ENCODE peak calls at places on chromosomes 4 and X, in nine cellular contexts. C is IMR-90, K is AG10803, B is BE2C, X is NB4, A is colonic mucosa, N is stomach, M is GM20000, J is Calu3. U is an unnamed sample.

GRCh38 chrX:45472968-45473367 is 272.3 kb upstream of the DIPK2B start:
- DNase-seq in X (no peak), B (no peak), A (no peak), N (no peak), M (no peak), K (peak), J (no peak), C (peak), U (no peak)

GRCh38 chr4:109548655-109549054 is 11.4 kb upstream of the MCUB start:
- DNase-seq in X (peak), A (no peak), M (no peak), K (peak), B (no peak), C (peak), N (no peak), J (no peak), U (no peak)

GRCh38 chrX:22135171-22135711 is 103.1 kb downstream of the PHEX start:
- DNase-seq in B (peak), N (no peak), A (no peak), C (peak), X (no peak), M (no peak), J (no peak), K (peak), U (no peak)

GRCh38 chr4:187993827-187994226 is 1.7 kb upstream of the ZFP42 start:
- DNase-seq in K (no peak), J (no peak), B (no peak), N (no peak), A (no peak), X (peak), M (no peak), C (peak), U (no peak)

GRCh38 chr4:119872344-119873031 is 194.2 kb downstream of the MAD2L1 start:
- DNase-seq in A (no peak), X (no peak), C (no peak), K (no peak), N (no peak), B (no peak), M (no peak), J (peak), U (no peak)

GRCh38 chr4:1242506-1243450 is 6.2 kb downstream of the CTBP1 start:
- DNase-seq in X (no peak), B (peak), N (no peak), M (peak), A (no peak), C (no peak), K (no peak), J (no peak), U (no peak)

GRCh38 chr4:163087805-163088204 is 78.9 kb downstream of the NAF1 start:
- DNase-seq in A (no peak), N (no peak), C (no peak), J (no peak), M (no peak), K (no peak), X (no peak), B (no peak), U (no peak)

GRCh38 chrX:47662144-47662657 is 3.2 kb upstream of the UXT start:
- DNase-seq in N (no peak), X (peak), J (no peak), C (peak), K (peak), A (no peak), M (no peak), B (no peak), U (no peak)

GRCh38 chr4:1008840-1009646 is 2.4 kb upstream of the FGFRL1 start:
- DNase-seq in X (peak), M (no peak), C (no peak), N (peak), J (no peak), B (no peak), K (no peak), A (peak), U (peak)

GRCh38 chrX:85517994-85518718 is 138.7 kb upstream of the POF1B start:
- DNase-seq in B (no peak), N (no peak), X (no peak), M (no peak), C (no peak), K (no peak), J (no peak), A (peak), U (no peak)

GRCh38 chrX:47170861-47171692 is 22.6 kb upstream of the UBA1 start:
- DNase-seq in N (peak), K (no peak), A (no peak), X (no peak), B (no peak), J (no peak), M (no peak), C (no peak), U (no peak)

GRCh38 chrX:147838465-147839131 is 73.1 kb upstream of the FMR1 start:
- DNase-seq in C (no peak), A (no peak), N (no peak), K (no peak), B (no peak), M (no peak), J (no peak), X (peak), U (no peak)

GRCh38 chr4:108512615-108513505 is 107.5 kb upstream of the RPL34 start:
- DNase-seq in X (peak), N (no peak), A (peak), C (peak), J (peak), M (no peak), B (peak), K (peak), U (peak)

GRCh38 chrX:54633641-54634040 is 103.6 kb downstream of the GNL3L start:
- DNase-seq in N (no peak), J (no peak), A (no peak), X (no peak), K (peak), C (peak), M (no peak), B (no peak), U (no peak)

GRCh38 chr4:67122029-67122428 is 423.3 kb downstream of the CENPC start:
- DNase-seq in J (peak), M (no peak), A (no peak), C (no peak), B (no peak), K (no peak), X (peak), N (no peak), U (no peak)

GRCh38 chr4:71498002-71498401 is 159.2 kb downstream of the SLC4A4 start:
- DNase-seq in J (no peak), C (peak), M (no peak), N (no peak), K (peak), B (no peak), A (no peak), X (no peak), U (no peak)

GRCh38 chrX:124333862-124334261 is 1.4 kb downstream of the TEX13D start:
- DNase-seq in J (no peak), M (no peak), C (no peak), X (peak), A (no peak), B (no peak), N (no peak), K (no peak), U (no peak)

DNA sequence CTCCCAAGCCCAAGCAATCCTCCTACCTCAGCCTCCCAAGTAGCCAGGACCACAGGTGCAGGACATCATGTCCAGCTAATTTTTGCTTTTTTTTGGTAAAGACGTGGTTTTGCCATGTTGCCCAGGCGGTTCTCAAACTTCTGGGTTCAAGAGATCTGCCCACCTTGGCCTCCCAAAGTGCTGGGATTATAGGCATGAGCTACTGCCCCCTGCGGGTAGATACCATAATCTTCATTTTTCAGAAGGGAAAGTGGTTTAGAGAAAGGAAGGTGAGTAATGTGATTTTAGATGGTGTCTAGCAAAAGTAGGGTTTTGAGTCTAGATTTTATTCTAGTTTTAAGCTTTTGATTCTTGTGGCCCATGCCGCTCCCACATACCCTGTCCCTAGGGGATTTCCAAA is 205.3 kb upstream of the CLNK start:
- DNase-seq in M (no peak), B (no peak), C (no peak), J (no peak), X (no peak), K (no peak), N (no peak), A (no peak), U (no peak)
- TF ChIP-seq CTCF in M (no peak), B (peak), C (no peak), J (no peak), X (peak), K (no peak), N (no peak), A (no peak), U (no peak)

GRCh38 chr4:3730422-3730821 is 35.8 kb upstream of the ADRA2C start:
- DNase-seq in B (no peak), M (no peak), C (no peak), A (no peak), K (no peak), J (no peak), X (no peak), N (no peak), U (no peak)
- TF ChIP-seq CTCF in B (no peak), M (no peak), C (no peak), A (no peak), K (no peak), J (no peak), X (no peak), N (no peak), U (no peak)

DNA sequence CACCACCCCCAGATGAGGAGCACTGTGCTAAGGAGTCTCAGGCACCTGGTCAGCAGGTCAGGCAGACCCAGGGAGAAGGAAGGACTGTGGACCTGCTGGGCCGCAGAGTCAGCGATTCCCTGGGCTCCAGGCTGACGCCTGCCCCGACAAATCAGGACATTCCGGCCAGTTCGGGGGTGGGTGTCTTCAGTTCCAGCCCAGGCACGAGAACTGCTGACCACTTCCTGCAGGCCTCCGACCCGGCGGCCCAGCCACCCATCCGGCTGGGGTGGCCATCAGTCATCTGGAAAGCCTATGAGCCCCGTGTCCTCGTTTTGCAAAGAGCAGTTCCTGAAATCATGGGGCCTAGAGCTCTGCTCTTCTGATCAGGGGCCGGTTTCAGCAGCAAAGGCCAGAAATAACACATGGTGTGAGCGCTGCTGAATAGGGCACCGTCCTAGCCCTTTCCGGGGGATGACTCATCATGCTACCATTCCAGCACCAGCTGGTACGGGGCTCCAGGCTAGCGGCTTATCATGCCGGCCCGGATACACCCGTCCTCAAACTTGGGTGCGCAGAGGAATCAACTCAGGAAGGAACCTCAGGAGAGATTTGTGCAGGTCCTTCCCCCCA is 7.8 kb upstream of the SH3TC1 start:
- DNase-seq in K (peak), B (no peak), A (no peak), C (peak), N (peak), M (no peak), X (peak), J (peak), U (no peak)
- TF ChIP-seq CTCF in K (no peak), B (no peak), A (no peak), C (no peak), N (no peak), M (no peak), X (no peak), J (no peak), U (no peak)

GRCh38 chr4:161704040-161704439 is 459.8 kb downstream of the FSTL5 start:
- DNase-seq in B (no peak), N (no peak), K (no peak), X (no peak), J (no peak), C (no peak), A (no peak), M (no peak), U (no peak)

GRCh38 chr4:161702287-161702686 is 461.5 kb downstream of the FSTL5 start:
- DNase-seq in M (no peak), J (no peak), X (peak), A (no peak), B (no peak), N (no peak), K (no peak), C (no peak), U (no peak)

GRCh38 chr4:161704653-161705052 is 459.1 kb downstream of the FSTL5 start:
- DNase-seq in C (no peak), M (no peak), B (no peak), K (no peak), J (no peak), N (no peak), A (no peak), X (no peak), U (no peak)
- TF ChIP-seq CTCF in C (no peak), M (no peak), B (no peak), K (no peak), J (no peak), N (no peak), A (no peak), X (no peak), U (no peak)

GRCh38 chr4:165288226-165288625 is 39.2 kb upstream of the MSMO1 start:
- DNase-seq in X (no peak), K (no peak), N (no peak), B (no peak), C (no peak), J (no peak), A (no peak), M (peak), U (no peak)
- TF ChIP-seq CTCF in X (no peak), K (no peak), N (no peak), B (no peak), C (no peak), J (no peak), A (no peak), M (no peak), U (no peak)

GRCh38 chrX:149916745-149917392 is 12.5 kb upstream of the HSFX4 start:
- DNase-seq in K (no peak), M (peak), J (no peak), N (no peak), C (peak), B (no peak), A (no peak), X (no peak), U (no peak)
- TF ChIP-seq CTCF in K (no peak), M (no peak), J (no peak), N (no peak), C (no peak), B (no peak), A (no peak), X (no peak), U (no peak)

U was measured in pancreas.